ENCODE peak calls at places on chromosome 1, in seven cellular contexts. M, V, C, H, U, Q and F are unnamed samples.

GRCh38 chr1:59249738-59250137 is 47.2 kb upstream of the FGGY start:
- DNase-seq in Q (no peak), V (no peak), U (no peak), C (no peak), M (no peak), H (no peak), F (peak)

GRCh38 chr1:53949023-53949611 is 3.0 kb downstream of the LRRC42 start:
- DNase-seq in C (no peak), H (no peak), U (no peak), Q (peak), V (peak), M (peak), F (peak)

GRCh38 chr1:109084563-109085517 is 5.7 kb upstream of the TMEM167B start:
- DNase-seq in H (no peak), V (no peak), M (peak), Q (peak), C (no peak), U (no peak), F (no peak)

GRCh38 chr1:46097149-46097472 is 35.3 kb downstream of the PIK3R3 start:
- DNase-seq in V (no peak), C (no peak), H (no peak), M (no peak), Q (no peak), U (no peak), F (no peak)

GRCh38 chr1:193406901-193407300 is 220.5 kb upstream of the B3GALT2 start:
- DNase-seq in H (no peak), C (peak), M (peak), Q (peak), V (peak), U (no peak), F (peak)

GRCh38 chr1:89149229-89149628 is 23.3 kb upstream of the GBP2 start:
- DNase-seq in V (no peak), U (no peak), H (no peak), M (no peak), Q (peak), C (no peak), F (peak)

GRCh38 chr1:112689196-112689841 is 14.9 kb downstream of the MOV10 start:
- DNase-seq in H (no peak), U (no peak), M (no peak), C (no peak), V (no peak), Q (no peak), F (no peak)

GRCh38 chr1:199821029-199821779 is 206.3 kb upstream of the NR5A2 start:
- DNase-seq in U (no peak), M (peak), Q (peak), V (no peak), H (no peak), C (no peak), F (no peak)

GRCh38 chr1:89198500-89199072 is at the start of gene GBP4:
- DNase-seq in Q (peak), C (no peak), U (no peak), M (peak), H (peak), V (no peak), F (peak)

GRCh38 chr1:198304431-198304830 is 147.6 kb downstream of the NEK7 start:
- DNase-seq in M (peak), H (no peak), C (no peak), U (no peak), V (no peak), Q (no peak), F (no peak)

GRCh38 chr1:183870351-183871077 is 65.6 kb downstream of the RGL1 start:
- DNase-seq in U (no peak), H (no peak), Q (peak), C (no peak), V (no peak), M (peak), F (peak)

GRCh38 chr1:228317411-228317828 is 89.2 kb downstream of the TRIM11 start:
- DNase-seq in C (no peak), Q (no peak), M (no peak), H (no peak), V (no peak), U (no peak), F (no peak)